ENCODE peak calls at places on chromosomes 12 and 14, in nine cellular contexts. One of them, this sample, is unnamed.

GRCh38 chr12:115916910-115917668 is 360.4 kb downstream of the MED13L start:
- DNase-seq in stimulated activated CD8-positive, alpha-beta memory T cell treated with anti-CD3 and anti-CD28 coated beads, Interleukin-15, amount 100 ng/mL, for 1 hour: peak
- DNase-seq in T-helper 9 cell: peak
- DNase-seq in tibial nerve: peak
- DNase-seq in KBM-7: peak
- DNase-seq in EL: peak
- DNase-seq in HTR-8/SVneo: peak
- DNase-seq in globus pallidus: no peak
- DNase-seq in mesenchymal stem cell: no peak
- DNase-seq in this sample: peak

GRCh38 chr12:57381693-57382220 is 49.1 kb downstream of the R3HDM2 start:
- DNase-seq in KBM-7: no peak
- DNase-seq in T-helper 9 cell: no peak
- DNase-seq in EL: peak
- DNase-seq in tibial nerve: no peak
- DNase-seq in mesenchymal stem cell: peak
- DNase-seq in globus pallidus: no peak
- DNase-seq in stimulated activated CD8-positive, alpha-beta memory T cell treated with anti-CD3 and anti-CD28 coated beads, Interleukin-15, amount 100 ng/mL, for 1 hour: no peak
- DNase-seq in HTR-8/SVneo: no peak
- DNase-seq in this sample: peak

GRCh38 chr14:32702571-32702970 is 236.1 kb upstream of the NPAS3 start:
- DNase-seq in T-helper 9 cell: no peak
- DNase-seq in KBM-7: no peak
- DNase-seq in HTR-8/SVneo: no peak
- DNase-seq in EL: no peak
- DNase-seq in globus pallidus: peak
- DNase-seq in tibial nerve: peak
- DNase-seq in stimulated activated CD8-positive, alpha-beta memory T cell treated with anti-CD3 and anti-CD28 coated beads, Interleukin-15, amount 100 ng/mL, for 1 hour: no peak
- DNase-seq in mesenchymal stem cell: peak
- DNase-seq in this sample: no peak

GRCh38 chr12:32248594-32249140 is 142.0 kb downstream of the BICD1 start:
- DNase-seq in KBM-7: peak
- DNase-seq in stimulated activated CD8-positive, alpha-beta memory T cell treated with anti-CD3 and anti-CD28 coated beads, Interleukin-15, amount 100 ng/mL, for 1 hour: no peak
- DNase-seq in mesenchymal stem cell: peak
- DNase-seq in globus pallidus: no peak
- DNase-seq in tibial nerve: no peak
- DNase-seq in T-helper 9 cell: no peak
- DNase-seq in HTR-8/SVneo: no peak
- DNase-seq in EL: peak
- DNase-seq in this sample: no peak

GRCh38 chr12:79057540-79057939 is 193.0 kb downstream of the SYT1 start:
- DNase-seq in stimulated activated CD8-positive, alpha-beta memory T cell treated with anti-CD3 and anti-CD28 coated beads, Interleukin-15, amount 100 ng/mL, for 1 hour: no peak
- DNase-seq in tibial nerve: no peak
- DNase-seq in mesenchymal stem cell: no peak
- DNase-seq in EL: no peak
- DNase-seq in KBM-7: no peak
- DNase-seq in HTR-8/SVneo: no peak
- DNase-seq in T-helper 9 cell: no peak
- DNase-seq in globus pallidus: no peak
- DNase-seq in this sample: peak

GRCh38 chr14:75450381-75451276 is 22.8 kb downstream of the JDP2 start:
- DNase-seq in T-helper 9 cell: no peak
- DNase-seq in KBM-7: no peak
- DNase-seq in globus pallidus: no peak
- DNase-seq in mesenchymal stem cell: no peak
- DNase-seq in EL: peak
- DNase-seq in HTR-8/SVneo: no peak
- DNase-seq in stimulated activated CD8-positive, alpha-beta memory T cell treated with anti-CD3 and anti-CD28 coated beads, Interleukin-15, amount 100 ng/mL, for 1 hour: no peak
- DNase-seq in tibial nerve: no peak
- DNase-seq in this sample: peak

GRCh38 chr12:120316798-120317257 is 10.8 kb downstream of the PLA2G1B start:
- DNase-seq in stimulated activated CD8-positive, alpha-beta memory T cell treated with anti-CD3 and anti-CD28 coated beads, Interleukin-15, amount 100 ng/mL, for 1 hour: no peak
- DNase-seq in globus pallidus: no peak
- DNase-seq in mesenchymal stem cell: no peak
- DNase-seq in HTR-8/SVneo: no peak
- DNase-seq in tibial nerve: no peak
- DNase-seq in T-helper 9 cell: no peak
- DNase-seq in EL: no peak
- DNase-seq in KBM-7: no peak
- DNase-seq in this sample: no peak

GRCh38 chr14:71538288-71538687 is 393.9 kb upstream of the RGS6 start:
- DNase-seq in tibial nerve: no peak
- DNase-seq in stimulated activated CD8-positive, alpha-beta memory T cell treated with anti-CD3 and anti-CD28 coated beads, Interleukin-15, amount 100 ng/mL, for 1 hour: no peak
- DNase-seq in T-helper 9 cell: no peak
- DNase-seq in mesenchymal stem cell: no peak
- DNase-seq in EL: no peak
- DNase-seq in HTR-8/SVneo: no peak
- DNase-seq in KBM-7: no peak
- DNase-seq in globus pallidus: no peak
- DNase-seq in this sample: no peak

GRCh38 chr14:76133103-76133502 is 18.6 kb upstream of the GPATCH2L start:
- DNase-seq in KBM-7: peak
- DNase-seq in stimulated activated CD8-positive, alpha-beta memory T cell treated with anti-CD3 and anti-CD28 coated beads, Interleukin-15, amount 100 ng/mL, for 1 hour: no peak
- DNase-seq in mesenchymal stem cell: peak
- DNase-seq in globus pallidus: no peak
- DNase-seq in EL: peak
- DNase-seq in HTR-8/SVneo: peak
- DNase-seq in T-helper 9 cell: no peak
- DNase-seq in tibial nerve: no peak
- DNase-seq in this sample: peak

GRCh38 chr12:119659289-119659897 is 8.5 kb upstream of the PRKAB1 start:
- DNase-seq in KBM-7: peak
- DNase-seq in mesenchymal stem cell: peak
- DNase-seq in HTR-8/SVneo: peak
- DNase-seq in globus pallidus: no peak
- DNase-seq in EL: peak
- DNase-seq in T-helper 9 cell: peak
- DNase-seq in tibial nerve: no peak
- DNase-seq in stimulated activated CD8-positive, alpha-beta memory T cell treated with anti-CD3 and anti-CD28 coated beads, Interleukin-15, amount 100 ng/mL, for 1 hour: peak
- DNase-seq in this sample: peak

GRCh38 chr14:94562019-94562418 is 777 bp downstream of the SERPINA4 start:
- DNase-seq in stimulated activated CD8-positive, alpha-beta memory T cell treated with anti-CD3 and anti-CD28 coated beads, Interleukin-15, amount 100 ng/mL, for 1 hour: no peak
- DNase-seq in KBM-7: no peak
- DNase-seq in EL: no peak
- DNase-seq in mesenchymal stem cell: no peak
- DNase-seq in globus pallidus: no peak
- DNase-seq in T-helper 9 cell: no peak
- DNase-seq in tibial nerve: no peak
- DNase-seq in HTR-8/SVneo: no peak
- DNase-seq in this sample: no peak

GRCh38 chr12:50017047-50017446 is 8.2 kb downstream of the RACGAP1 start:
- DNase-seq in mesenchymal stem cell: peak
- DNase-seq in HTR-8/SVneo: no peak
- DNase-seq in KBM-7: no peak
- DNase-seq in globus pallidus: peak
- DNase-seq in EL: peak
- DNase-seq in tibial nerve: peak
- DNase-seq in T-helper 9 cell: no peak
- DNase-seq in stimulated activated CD8-positive, alpha-beta memory T cell treated with anti-CD3 and anti-CD28 coated beads, Interleukin-15, amount 100 ng/mL, for 1 hour: no peak
- DNase-seq in this sample: peak

GRCh38 chr14:98931911-98932310 is 340.1 kb downstream of the BCL11B start:
- DNase-seq in T-helper 9 cell: peak
- DNase-seq in stimulated activated CD8-positive, alpha-beta memory T cell treated with anti-CD3 and anti-CD28 coated beads, Interleukin-15, amount 100 ng/mL, for 1 hour: peak
- DNase-seq in HTR-8/SVneo: no peak
- DNase-seq in tibial nerve: no peak
- DNase-seq in mesenchymal stem cell: no peak
- DNase-seq in globus pallidus: no peak
- DNase-seq in EL: no peak
- DNase-seq in KBM-7: no peak
- DNase-seq in this sample: no peak

GRCh38 chr14:51792819-51793218 is 67.6 kb upstream of the GNG2 start:
- DNase-seq in globus pallidus: no peak
- DNase-seq in stimulated activated CD8-positive, alpha-beta memory T cell treated with anti-CD3 and anti-CD28 coated beads, Interleukin-15, amount 100 ng/mL, for 1 hour: no peak
- DNase-seq in EL: no peak
- DNase-seq in mesenchymal stem cell: peak
- DNase-seq in HTR-8/SVneo: no peak
- DNase-seq in tibial nerve: no peak
- DNase-seq in T-helper 9 cell: no peak
- DNase-seq in KBM-7: no peak
- DNase-seq in this sample: no peak

GRCh38 chr12:10163084-10163483 is 8.8 kb downstream of the OLR1 start:
- DNase-seq in mesenchymal stem cell: no peak
- DNase-seq in EL: no peak
- DNase-seq in tibial nerve: no peak
- DNase-seq in globus pallidus: no peak
- DNase-seq in KBM-7: no peak
- DNase-seq in HTR-8/SVneo: no peak
- DNase-seq in stimulated activated CD8-positive, alpha-beta memory T cell treated with anti-CD3 and anti-CD28 coated beads, Interleukin-15, amount 100 ng/mL, for 1 hour: no peak
- DNase-seq in T-helper 9 cell: no peak
- DNase-seq in this sample: no peak

GRCh38 chr12:119989619-119990381 is 764 bp downstream of the BICDL1 start:
- DNase-seq in KBM-7: peak
- DNase-seq in stimulated activated CD8-positive, alpha-beta memory T cell treated with anti-CD3 and anti-CD28 coated beads, Interleukin-15, amount 100 ng/mL, for 1 hour: no peak
- DNase-seq in EL: peak
- DNase-seq in T-helper 9 cell: peak
- DNase-seq in tibial nerve: peak
- DNase-seq in HTR-8/SVneo: peak
- DNase-seq in globus pallidus: peak
- DNase-seq in mesenchymal stem cell: peak
- DNase-seq in this sample: peak

GRCh38 chr14:36700656-36701055 is 39.0 kb downstream of the PAX9 start:
- DNase-seq in globus pallidus: no peak
- DNase-seq in EL: no peak
- DNase-seq in tibial nerve: no peak
- DNase-seq in mesenchymal stem cell: no peak
- DNase-seq in HTR-8/SVneo: no peak
- DNase-seq in stimulated activated CD8-positive, alpha-beta memory T cell treated with anti-CD3 and anti-CD28 coated beads, Interleukin-15, amount 100 ng/mL, for 1 hour: no peak
- DNase-seq in KBM-7: no peak
- DNase-seq in T-helper 9 cell: no peak
- DNase-seq in this sample: no peak

GRCh38 chr12:78439666-78440065 is 424.9 kb upstream of the SYT1 start:
- DNase-seq in tibial nerve: no peak
- DNase-seq in EL: no peak
- DNase-seq in mesenchymal stem cell: no peak
- DNase-seq in T-helper 9 cell: no peak
- DNase-seq in KBM-7: no peak
- DNase-seq in HTR-8/SVneo: no peak
- DNase-seq in globus pallidus: no peak
- DNase-seq in stimulated activated CD8-positive, alpha-beta memory T cell treated with anti-CD3 and anti-CD28 coated beads, Interleukin-15, amount 100 ng/mL, for 1 hour: no peak
- DNase-seq in this sample: no peak

GRCh38 chr12:107331912-107332311 is 238.6 kb upstream of the CRY1 start:
- DNase-seq in HTR-8/SVneo: no peak
- DNase-seq in tibial nerve: no peak
- DNase-seq in KBM-7: no peak
- DNase-seq in globus pallidus: no peak
- DNase-seq in mesenchymal stem cell: no peak
- DNase-seq in stimulated activated CD8-positive, alpha-beta memory T cell treated with anti-CD3 and anti-CD28 coated beads, Interleukin-15, amount 100 ng/mL, for 1 hour: no peak
- DNase-seq in EL: no peak
- DNase-seq in T-helper 9 cell: no peak
- DNase-seq in this sample: no peak

GRCh38 chr12:87943666-87944065 is 85.5 kb downstream of the C12orf50 start:
- DNase-seq in stimulated activated CD8-positive, alpha-beta memory T cell treated with anti-CD3 and anti-CD28 coated beads, Interleukin-15, amount 100 ng/mL, for 1 hour: no peak
- DNase-seq in T-helper 9 cell: no peak
- DNase-seq in tibial nerve: no peak
- DNase-seq in EL: no peak
- DNase-seq in globus pallidus: no peak
- DNase-seq in KBM-7: no peak
- DNase-seq in mesenchymal stem cell: no peak
- DNase-seq in HTR-8/SVneo: no peak
- DNase-seq in this sample: no peak

GRCh38 chr12:6774557-6775062 is 2.3 kb downstream of the LAG3 start:
- DNase-seq in KBM-7: no peak
- DNase-seq in T-helper 9 cell: no peak
- DNase-seq in HTR-8/SVneo: no peak
- DNase-seq in tibial nerve: no peak
- DNase-seq in stimulated activated CD8-positive, alpha-beta memory T cell treated with anti-CD3 and anti-CD28 coated beads, Interleukin-15, amount 100 ng/mL, for 1 hour: no peak
- DNase-seq in mesenchymal stem cell: no peak
- DNase-seq in globus pallidus: no peak
- DNase-seq in EL: no peak
- DNase-seq in this sample: no peak

GRCh38 chr14:103740991-103741689 is 25.5 kb downstream of the ZFYVE21 start:
- DNase-seq in KBM-7: peak
- DNase-seq in HTR-8/SVneo: no peak
- DNase-seq in stimulated activated CD8-positive, alpha-beta memory T cell treated with anti-CD3 and anti-CD28 coated beads, Interleukin-15, amount 100 ng/mL, for 1 hour: no peak
- DNase-seq in mesenchymal stem cell: peak
- DNase-seq in tibial nerve: peak
- DNase-seq in globus pallidus: no peak
- DNase-seq in T-helper 9 cell: no peak
- DNase-seq in EL: peak
- DNase-seq in this sample: no peak

GRCh38 chr12:75759842-75760260 is 248.4 kb upstream of the KRR1 start:
- DNase-seq in mesenchymal stem cell: peak
- DNase-seq in T-helper 9 cell: no peak
- DNase-seq in KBM-7: no peak
- DNase-seq in tibial nerve: no peak
- DNase-seq in stimulated activated CD8-positive, alpha-beta memory T cell treated with anti-CD3 and anti-CD28 coated beads, Interleukin-15, amount 100 ng/mL, for 1 hour: no peak
- DNase-seq in HTR-8/SVneo: no peak
- DNase-seq in EL: peak
- DNase-seq in globus pallidus: no peak
- DNase-seq in this sample: peak

GRCh38 chr12:20507711-20508110 is 139.4 kb downstream of the PDE3A start:
- DNase-seq in T-helper 9 cell: no peak
- DNase-seq in globus pallidus: no peak
- DNase-seq in HTR-8/SVneo: no peak
- DNase-seq in mesenchymal stem cell: no peak
- DNase-seq in tibial nerve: no peak
- DNase-seq in KBM-7: no peak
- DNase-seq in EL: no peak
- DNase-seq in stimulated activated CD8-positive, alpha-beta memory T cell treated with anti-CD3 and anti-CD28 coated beads, Interleukin-15, amount 100 ng/mL, for 1 hour: no peak
- DNase-seq in this sample: no peak

GRCh38 chr12:100901266-100901665 is 106.7 kb downstream of the ANO4 start:
- DNase-seq in T-helper 9 cell: no peak
- DNase-seq in mesenchymal stem cell: no peak
- DNase-seq in HTR-8/SVneo: no peak
- DNase-seq in KBM-7: no peak
- DNase-seq in EL: peak
- DNase-seq in tibial nerve: no peak
- DNase-seq in stimulated activated CD8-positive, alpha-beta memory T cell treated with anti-CD3 and anti-CD28 coated beads, Interleukin-15, amount 100 ng/mL, for 1 hour: no peak
- DNase-seq in globus pallidus: no peak
- DNase-seq in this sample: no peak

GRCh38 chr14:102248121-102248520 is 56.8 kb downstream of the MOK start:
- DNase-seq in T-helper 9 cell: no peak
- DNase-seq in tibial nerve: no peak
- DNase-seq in HTR-8/SVneo: no peak
- DNase-seq in globus pallidus: no peak
- DNase-seq in mesenchymal stem cell: peak
- DNase-seq in KBM-7: no peak
- DNase-seq in EL: no peak
- DNase-seq in stimulated activated CD8-positive, alpha-beta memory T cell treated with anti-CD3 and anti-CD28 coated beads, Interleukin-15, amount 100 ng/mL, for 1 hour: no peak
- DNase-seq in this sample: no peak

GRCh38 chr12:121766290-121767039 is 27.0 kb downstream of the RHOF start:
- DNase-seq in stimulated activated CD8-positive, alpha-beta memory T cell treated with anti-CD3 and anti-CD28 coated beads, Interleukin-15, amount 100 ng/mL, for 1 hour: no peak
- DNase-seq in EL: no peak
- DNase-seq in T-helper 9 cell: no peak
- DNase-seq in KBM-7: no peak
- DNase-seq in mesenchymal stem cell: no peak
- DNase-seq in tibial nerve: no peak
- DNase-seq in HTR-8/SVneo: no peak
- DNase-seq in globus pallidus: no peak
- DNase-seq in this sample: no peak

This sample was measured in ACHN.